ENCODE peak calls at places on chromosome 13, in seven cellular contexts. G, K, Y, U, H, B and R are unnamed samples.

GRCh38 chr13:38686635-38687245 is at the start of gene FREM2:
- DNase-seq in U (peak; percentile 67), G (peak; percentile 86), H (peak; percentile 20), B (no peak), K (peak; percentile 73), Y (no peak), R (peak; percentile 39)

GRCh38 chr13:114049026-114049425 is 75.2 kb upstream of the C13orf46 start:
- DNase-seq in H (no peak), B (peak; percentile 55), K (no peak), G (no peak), U (no peak), Y (no peak), R (no peak)

GRCh38 chr13:113653264-113654174 is 4.5 kb downstream of the ATP4B start:
- DNase-seq in B (peak; percentile 17), K (no peak), Y (peak; percentile 48), H (no peak), U (no peak), G (peak; percentile 51), R (no peak)

GRCh38 chr13:34577051-34577450 is 365.0 kb upstream of the NBEA start:
- DNase-seq in K (no peak), H (no peak), G (no peak), Y (no peak), B (no peak), U (no peak), R (no peak)

GRCh38 chr13:34964558-34964957 is 22.5 kb downstream of the NBEA start:
- DNase-seq in G (no peak), B (no peak), H (no peak), K (no peak), Y (no peak), U (no peak), R (no peak)

GRCh38 chr13:29901714-29902631 is 51.6 kb upstream of the UBL3 start:
- DNase-seq in B (peak; percentile 18), K (no peak), H (peak; percentile 71), G (no peak), Y (no peak), U (peak; percentile 60), R (no peak)

GRCh38 chr13:23391752-23392151 is 41.8 kb downstream of the SACS start:
- DNase-seq in H (peak; percentile 5), G (no peak), B (no peak), K (no peak), Y (no peak), U (no peak), R (no peak)

GRCh38 chr13:35840991-35841604 is 290.1 kb downstream of the DCLK1 start:
- DNase-seq in H (no peak), Y (no peak), G (no peak), B (no peak), K (peak; percentile 87), U (no peak), R (peak; percentile 95)

GRCh38 chr13:93244918-93245280 is 18.3 kb downstream of the GPC6 start:
- DNase-seq in K (no peak), U (no peak), H (no peak), Y (no peak), B (no peak), G (no peak), R (no peak)

GRCh38 chr13:73832203-73832602 is 302.0 kb downstream of the KLF12 start:
- DNase-seq in H (no peak), K (no peak), Y (no peak), B (no peak), G (peak; percentile 52), U (no peak), R (no peak)

GRCh38 chr13:78601886-78602560 is 1.3 kb downstream of the POU4F1 start:
- DNase-seq in Y (no peak), B (no peak), K (no peak), G (no peak), U (no peak), H (no peak), R (no peak)

GRCh38 chr13:48223016-48223385 is 10.0 kb upstream of the ITM2B start:
- DNase-seq in Y (no peak), U (no peak), K (no peak), B (no peak), H (no peak), G (no peak), R (no peak)

GRCh38 chr13:94706854-94707399 is 5.4 kb downstream of the SOX21 start:
- DNase-seq in Y (no peak), K (peak; percentile 89), H (no peak), U (no peak), G (peak; percentile 91), B (no peak), R (peak; percentile 94)

GRCh38 chr13:98411013-98411412 is 165.9 kb downstream of the STK24 start:
- DNase-seq in K (no peak), G (no peak), Y (no peak), H (no peak), B (no peak), U (no peak), R (no peak)

GRCh38 chr13:52070929-52071523 is 46.5 kb downstream of the UTP14C start:
- DNase-seq in K (peak; percentile 18), Y (no peak), G (peak; percentile 2), U (peak; percentile 14), H (no peak), B (no peak), R (no peak)

GRCh38 chr13:101784313-101784712 is 331.8 kb downstream of the ITGBL1 start:
- DNase-seq in U (no peak), G (no peak), H (no peak), Y (no peak), K (no peak), B (no peak), R (no peak)

GRCh38 chr13:42466123-42466522 is 107.8 kb upstream of the TNFSF11 start:
- DNase-seq in G (no peak), Y (no peak), K (no peak), H (no peak), U (no peak), B (no peak), R (no peak)